ENCODE peak calls at places on chromosomes 6 and 20, in five cellular contexts. C is progenitor cell of endocrine pancreas, L is AG04449, Q is HCT116, M is cardiac fibroblast. N is an unnamed sample.
A peak's percentile ranks its signal among the peaks of the same experiment; 100 is the strongest.

GRCh38 chr20:50625986-50626677 is 65.2 kb downstream of the RIPOR3 start:
- DNase-seq in C (no peak), L (no peak), Q (peak; percentile 36), M (peak; percentile 67), N (no peak)

GRCh38 chr6:11271637-11272036 is 39.2 kb upstream of the NEDD9 start:
- DNase-seq in C (no peak), L (no peak), Q (no peak), M (peak; percentile 44), N (no peak)

GRCh38 chr6:107128175-107128574 is 12.9 kb upstream of the BEND3 start:
- DNase-seq in C (no peak), L (no peak), Q (no peak), M (peak; percentile 75), N (no peak)

GRCh38 chr20:32969356-32970114 is 34.7 kb downstream of the SUN5 start:
- DNase-seq in C (no peak), L (no peak), Q (no peak), M (no peak), N (peak; percentile 29)

GRCh38 chr6:155014715-155015300 is 19.7 kb downstream of the TIAM2 start:
- DNase-seq in C (no peak), L (no peak), Q (no peak), M (peak; percentile 54), N (no peak)

GRCh38 chr6:146915671-146916127 is 288.5 kb upstream of the STXBP5 start:
- DNase-seq in C (no peak), L (no peak), Q (no peak), M (peak; percentile 85), N (no peak)

GRCh38 chr20:41462372-41463161 is 95.9 kb upstream of the EMILIN3 start:
- DNase-seq in C (no peak), L (no peak), Q (no peak), M (no peak), N (no peak)

GRCh38 chr6:135267085-135267484 is 86.0 kb downstream of the MYB start:
- DNase-seq in C (no peak), L (no peak), Q (no peak), M (no peak), N (no peak)

GRCh38 chr20:38177201-38177600 is 12.1 kb upstream of the TGM2 start:
- DNase-seq in C (no peak), L (no peak), Q (no peak), M (no peak), N (no peak)

GRCh38 chr20:54657268-54657826 is 182.0 kb downstream of the DOK5 start:
- DNase-seq in C (no peak), L (no peak), Q (no peak), M (no peak), N (no peak)
- TF ChIP-seq CTCF in C (no peak), L (no peak), Q (peak; percentile 9), M (no peak), N (no peak)

DNA sequence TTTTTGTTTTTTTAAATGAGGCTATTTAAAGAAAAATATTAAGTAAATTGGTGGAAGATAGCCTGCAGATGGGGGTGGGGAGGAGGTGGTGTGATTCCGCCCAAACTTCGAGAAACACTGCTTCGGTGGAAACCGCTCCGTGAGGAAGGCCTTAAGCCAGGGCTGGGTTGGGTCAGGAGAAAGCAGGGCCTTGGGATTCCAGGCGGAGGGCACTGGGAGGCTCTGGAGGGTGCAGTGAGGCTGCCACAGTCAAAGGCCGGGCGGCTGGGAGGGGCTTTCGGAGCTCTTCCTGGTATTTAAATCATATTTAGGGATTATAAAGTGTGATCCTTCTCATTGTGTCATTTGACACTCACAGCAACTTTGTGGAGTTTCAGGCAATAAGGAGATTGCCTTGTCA is 22.2 kb upstream of the SCRT2 start:
- DNase-seq in C (no peak), L (no peak), Q (no peak), M (no peak), N (no peak)
- TF ChIP-seq CTCF in C (no peak), L (no peak), Q (no peak), M (no peak), N (no peak)

GRCh38 chr6:44078219-44078794 is 48.9 kb downstream of the MRPL14 start:
- DNase-seq in C (no peak), L (no peak), Q (no peak), M (no peak), N (no peak)

GRCh38 chr6:44075137-44076015 is 51.9 kb downstream of the MRPL14 start:
- DNase-seq in C (no peak), L (no peak), Q (no peak), M (no peak), N (no peak)

GRCh38 chr6:44076016-44076365 is 51.3 kb downstream of the MRPL14 start:
- DNase-seq in C (no peak), L (no peak), Q (no peak), M (no peak), N (no peak)

GRCh38 chr6:44077201-44077946 is 49.9 kb downstream of the MRPL14 start:
- DNase-seq in C (no peak), L (no peak), Q (no peak), M (no peak), N (no peak)

GRCh38 chr6:44076366-44077200 is 50.7 kb downstream of the MRPL14 start:
- DNase-seq in C (no peak), L (no peak), Q (no peak), M (no peak), N (peak; percentile 56)
- TF ChIP-seq CTCF in C (peak; percentile 9), L (no peak), Q (no peak), M (no peak), N (peak; percentile 13)

GRCh38 chr6:15444881-15445280 is 199.0 kb downstream of the JARID2 start:
- DNase-seq in C (no peak), L (no peak), Q (peak; percentile 16), M (no peak), N (no peak)
- TF ChIP-seq CTCF in C (peak; percentile 20), L (no peak), Q (peak; percentile 18), M (no peak), N (no peak)

GRCh38 chr6:28446818-28447511 is 3.7 kb upstream of the ZSCAN23 start:
- DNase-seq in C (peak; percentile 15), L (no peak), Q (no peak), M (no peak), N (peak; percentile 48)

GRCh38 chr6:28449056-28449455 is 5.8 kb upstream of the ZSCAN23 start:
- DNase-seq in C (no peak), L (no peak), Q (no peak), M (no peak), N (no peak)

GRCh38 chr6:28443112-28443773 is at the start of gene ZSCAN23:
- DNase-seq in C (peak; percentile 49), L (peak; percentile 21), Q (no peak), M (peak; percentile 93), N (peak; percentile 44)
- TF ChIP-seq CTCF in C (no peak), L (no peak), Q (no peak), M (no peak), N (no peak)

N was measured in mesothelial cell of epicardium.